ENCODE peak calls at places on chromosomes 6 and 20, in six cellular contexts. One of them, this sample, is unnamed. For H3K4me1, the result is how much of the 10 kb centered on the place peaks cover.

GRCh38 chr20:51461306-51461705 is 81.2 kb downstream of the NFATC2 start:
- DNase-seq in uterus: no peak
- DNase-seq in CD8-positive, alpha-beta T cell: no peak
- DNase-seq in tibial artery: no peak
- DNase-seq in lung: no peak
- DNase-seq in heart left ventricle: no peak
- DNase-seq in this sample: no peak

GRCh38 chr20:21225215-21225947 is 77.8 kb upstream of the XRN2 start:
- DNase-seq in tibial artery: no peak
- DNase-seq in CD8-positive, alpha-beta T cell: no peak
- DNase-seq in lung: no peak
- DNase-seq in heart left ventricle: no peak
- DNase-seq in uterus: no peak
- DNase-seq in this sample: no peak

GRCh38 chr6:10643214-10643641 is 51.2 kb downstream of the C6orf52 start:
- DNase-seq in tibial artery: no peak
- DNase-seq in lung: no peak
- DNase-seq in heart left ventricle: no peak
- DNase-seq in uterus: no peak
- DNase-seq in CD8-positive, alpha-beta T cell: no peak
- DNase-seq in this sample: no peak

GRCh38 chr20:57671662-57672061 is 38.2 kb downstream of the PMEPA1 start:
- DNase-seq in tibial artery: no peak
- DNase-seq in CD8-positive, alpha-beta T cell: no peak
- DNase-seq in uterus: no peak
- DNase-seq in lung: no peak
- DNase-seq in heart left ventricle: no peak
- DNase-seq in this sample: no peak

GRCh38 chr6:158909938-158910337 is 90.1 kb downstream of the RSPH3 start:
- DNase-seq in heart left ventricle: no peak
- DNase-seq in CD8-positive, alpha-beta T cell: no peak
- DNase-seq in tibial artery: no peak
- DNase-seq in uterus: no peak
- DNase-seq in lung: no peak
- DNase-seq in this sample: no peak

GRCh38 chr6:12203001-12203400 is 87.2 kb upstream of the EDN1 start:
- DNase-seq in CD8-positive, alpha-beta T cell: no peak
- DNase-seq in heart left ventricle: no peak
- DNase-seq in tibial artery: no peak
- DNase-seq in lung: no peak
- DNase-seq in uterus: no peak
- DNase-seq in this sample: no peak

GRCh38 chr20:7790189-7790588 is 150.1 kb downstream of the HAO1 start:
- DNase-seq in heart left ventricle: no peak
- DNase-seq in lung: no peak
- DNase-seq in CD8-positive, alpha-beta T cell: no peak
- DNase-seq in uterus: no peak
- DNase-seq in tibial artery: no peak
- DNase-seq in this sample: no peak

GRCh38 chr20:58702859-58703648 is 10.5 kb downstream of the NPEPL1 start:
- DNase-seq in CD8-positive, alpha-beta T cell: no peak
- DNase-seq in tibial artery: no peak
- DNase-seq in uterus: peak
- DNase-seq in heart left ventricle: no peak
- DNase-seq in lung: no peak
- DNase-seq in this sample: no peak

GRCh38 chr6:160031442-160031841 is 62.6 kb downstream of the IGF2R start:
- DNase-seq in CD8-positive, alpha-beta T cell: no peak
- DNase-seq in tibial artery: no peak
- DNase-seq in heart left ventricle: no peak
- DNase-seq in lung: peak
- DNase-seq in uterus: no peak
- DNase-seq in this sample: no peak

GRCh38 chr20:53894707-53895384 is 175.5 kb downstream of the BCAS1 start:
- DNase-seq in CD8-positive, alpha-beta T cell: no peak
- DNase-seq in uterus: no peak
- DNase-seq in lung: no peak
- DNase-seq in heart left ventricle: no peak
- DNase-seq in tibial artery: no peak
- DNase-seq in this sample: no peak

GRCh38 chr6:130525378-130525777 is 159.6 kb downstream of the TMEM200A start:
- DNase-seq in uterus: no peak
- DNase-seq in tibial artery: no peak
- DNase-seq in lung: no peak
- DNase-seq in CD8-positive, alpha-beta T cell: no peak
- DNase-seq in heart left ventricle: no peak
- DNase-seq in this sample: peak

GRCh38 chr6:2562721-2563120 is 188.0 kb downstream of the MYLK4 start:
- DNase-seq in lung: no peak
- DNase-seq in tibial artery: no peak
- DNase-seq in uterus: no peak
- DNase-seq in CD8-positive, alpha-beta T cell: no peak
- DNase-seq in heart left ventricle: peak
- DNase-seq in this sample: no peak

GRCh38 chr20:44704551-44704971 is 10.6 kb upstream of the CCN5 start:
- DNase-seq in tibial artery: no peak
- DNase-seq in uterus: no peak
- DNase-seq in CD8-positive, alpha-beta T cell: no peak
- DNase-seq in lung: no peak
- DNase-seq in heart left ventricle: no peak
- DNase-seq in this sample: no peak

GRCh38 chr6:105170066-105170465 is 9.7 kb downstream of the POPDC3 start:
- DNase-seq in CD8-positive, alpha-beta T cell: no peak
- DNase-seq in heart left ventricle: no peak
- DNase-seq in lung: no peak
- DNase-seq in tibial artery: no peak
- DNase-seq in uterus: no peak
- DNase-seq in this sample: no peak

GRCh38 chr6:28979679-28980078 is 25.4 kb downstream of the ZNF311 start:
- DNase-seq in CD8-positive, alpha-beta T cell: no peak
- DNase-seq in heart left ventricle: no peak
- DNase-seq in tibial artery: no peak
- DNase-seq in uterus: no peak
- DNase-seq in lung: no peak
- DNase-seq in this sample: no peak

DNA sequence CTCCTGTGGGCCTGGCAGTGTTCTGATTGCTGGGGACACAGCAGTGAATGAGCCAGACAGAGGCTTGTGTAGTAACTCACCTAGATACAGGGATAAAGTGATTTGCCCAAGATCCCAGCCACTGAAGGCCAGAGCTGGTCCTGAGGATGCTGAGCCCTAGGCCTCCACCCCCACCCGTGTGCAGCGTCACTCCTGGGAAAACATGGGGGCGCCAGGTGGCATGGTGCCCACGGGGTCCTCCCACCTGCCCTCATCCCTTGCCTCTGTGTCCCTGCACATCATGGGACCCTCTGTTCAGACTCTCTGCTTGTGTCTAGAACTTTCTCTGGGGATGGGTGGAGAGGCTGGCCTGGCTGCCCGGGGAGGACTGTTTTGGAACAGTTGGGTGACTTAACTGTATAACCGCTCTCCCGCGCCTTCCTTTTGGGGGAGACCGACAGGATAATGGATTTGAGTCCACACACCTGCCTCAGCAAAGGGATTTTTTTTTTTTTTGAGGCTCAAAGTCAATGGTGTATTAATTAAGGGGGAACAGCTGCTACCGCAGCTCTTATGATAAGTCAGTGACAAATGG is 19.6 kb downstream of the LEMD2 start:
- DNase-seq in tibial artery: no peak
- DNase-seq in lung: no peak
- DNase-seq in heart left ventricle: no peak
- DNase-seq in CD8-positive, alpha-beta T cell: no peak
- DNase-seq in uterus: no peak
- DNase-seq in this sample: no peak
- H3K27ac ChIP-seq in tibial artery: peak
- H3K27ac ChIP-seq in lung: no peak
- H3K27ac ChIP-seq in heart left ventricle: no peak
- H3K27ac ChIP-seq in CD8-positive, alpha-beta T cell: no peak
- H3K27ac ChIP-seq in uterus: no peak
- H3K27ac ChIP-seq in this sample: no peak

DNA sequence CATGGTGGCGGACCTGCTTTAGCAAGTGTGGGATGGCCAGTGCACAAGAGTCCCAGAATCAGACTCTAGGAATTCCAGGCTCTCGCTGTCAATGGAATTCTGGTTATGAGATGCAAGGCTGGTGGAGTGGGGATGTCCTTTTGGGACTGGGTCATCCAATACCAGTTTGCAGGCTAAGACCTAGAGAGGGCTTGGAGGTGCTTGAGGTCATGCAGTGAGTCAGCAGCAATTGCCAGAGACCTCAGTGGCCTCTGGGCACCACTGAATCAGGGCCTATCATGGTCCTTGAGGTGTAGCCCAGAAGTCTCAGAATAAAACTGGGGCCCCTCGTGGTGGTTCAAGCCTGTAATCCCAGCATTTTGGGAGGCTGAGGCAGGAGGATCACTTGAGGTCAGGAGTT is 1.4 kb upstream of the SCRT2 start:
- DNase-seq in uterus: no peak
- DNase-seq in lung: no peak
- DNase-seq in heart left ventricle: no peak
- DNase-seq in CD8-positive, alpha-beta T cell: no peak
- DNase-seq in tibial artery: no peak
- DNase-seq in this sample: no peak
- H3K4me3 ChIP-seq in uterus: no peak
- H3K4me3 ChIP-seq in lung: no peak
- H3K4me3 ChIP-seq in heart left ventricle: no peak
- H3K4me3 ChIP-seq in CD8-positive, alpha-beta T cell: no peak
- H3K4me3 ChIP-seq in tibial artery: no peak
- H3K4me3 ChIP-seq in this sample: no peak

DNA sequence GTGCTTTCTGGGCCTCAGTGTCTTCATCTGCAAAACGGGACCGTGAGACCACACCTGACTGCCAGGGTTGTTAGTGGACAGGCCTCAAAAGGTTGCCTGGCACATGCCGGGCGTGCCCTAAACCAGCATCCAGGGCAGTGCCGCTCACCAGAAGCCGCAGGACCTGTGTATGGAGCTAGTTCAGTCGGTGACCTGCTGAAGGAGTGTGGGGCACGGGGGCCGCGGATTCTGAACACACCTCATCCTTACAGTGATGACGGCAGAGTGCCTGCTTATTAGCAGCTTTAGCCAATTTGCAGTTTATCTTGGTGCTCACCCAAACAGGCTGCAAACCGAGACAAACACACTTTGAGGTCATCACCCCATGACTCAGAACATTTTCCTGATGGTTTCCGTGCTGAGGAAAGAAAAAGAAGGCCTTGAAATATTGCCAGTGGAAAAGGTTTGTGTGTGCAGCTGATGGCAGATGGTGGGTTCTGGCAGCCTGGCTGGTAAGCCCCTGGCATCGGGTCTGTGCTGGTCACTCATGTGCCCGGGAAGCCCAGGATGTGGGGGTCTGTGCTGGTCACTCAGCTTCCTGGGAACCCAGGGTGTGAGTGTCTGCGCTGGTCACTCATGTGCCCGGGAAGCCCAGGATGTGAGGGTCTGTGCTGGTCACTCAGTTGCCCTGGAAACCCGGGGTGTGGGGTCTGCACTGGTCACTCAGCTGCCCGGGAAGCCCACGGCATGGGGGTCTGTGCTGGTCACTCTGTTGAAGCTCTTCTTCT is 153.8 kb downstream of the ERMARD start:
- DNase-seq in tibial artery: peak
- DNase-seq in heart left ventricle: no peak
- DNase-seq in lung: peak
- DNase-seq in CD8-positive, alpha-beta T cell: no peak
- DNase-seq in uterus: peak
- DNase-seq in this sample: no peak
- H3K4me1 ChIP-seq in tibial artery: under half
- H3K4me1 ChIP-seq in heart left ventricle: under half
- H3K4me1 ChIP-seq in lung: under half
- H3K4me1 ChIP-seq in CD8-positive, alpha-beta T cell: under half
- H3K4me1 ChIP-seq in uterus: under half
- H3K4me1 ChIP-seq in this sample: under half

GRCh38 chr6:168575346-168576098 is 134.5 kb downstream of the SMOC2 start:
- DNase-seq in heart left ventricle: no peak
- DNase-seq in tibial artery: no peak
- DNase-seq in lung: no peak
- DNase-seq in CD8-positive, alpha-beta T cell: no peak
- DNase-seq in uterus: no peak
- DNase-seq in this sample: no peak
- H3K27ac ChIP-seq in heart left ventricle: no peak
- H3K27ac ChIP-seq in tibial artery: peak
- H3K27ac ChIP-seq in lung: no peak
- H3K27ac ChIP-seq in CD8-positive, alpha-beta T cell: no peak
- H3K27ac ChIP-seq in uterus: peak
- H3K27ac ChIP-seq in this sample: no peak

DNA sequence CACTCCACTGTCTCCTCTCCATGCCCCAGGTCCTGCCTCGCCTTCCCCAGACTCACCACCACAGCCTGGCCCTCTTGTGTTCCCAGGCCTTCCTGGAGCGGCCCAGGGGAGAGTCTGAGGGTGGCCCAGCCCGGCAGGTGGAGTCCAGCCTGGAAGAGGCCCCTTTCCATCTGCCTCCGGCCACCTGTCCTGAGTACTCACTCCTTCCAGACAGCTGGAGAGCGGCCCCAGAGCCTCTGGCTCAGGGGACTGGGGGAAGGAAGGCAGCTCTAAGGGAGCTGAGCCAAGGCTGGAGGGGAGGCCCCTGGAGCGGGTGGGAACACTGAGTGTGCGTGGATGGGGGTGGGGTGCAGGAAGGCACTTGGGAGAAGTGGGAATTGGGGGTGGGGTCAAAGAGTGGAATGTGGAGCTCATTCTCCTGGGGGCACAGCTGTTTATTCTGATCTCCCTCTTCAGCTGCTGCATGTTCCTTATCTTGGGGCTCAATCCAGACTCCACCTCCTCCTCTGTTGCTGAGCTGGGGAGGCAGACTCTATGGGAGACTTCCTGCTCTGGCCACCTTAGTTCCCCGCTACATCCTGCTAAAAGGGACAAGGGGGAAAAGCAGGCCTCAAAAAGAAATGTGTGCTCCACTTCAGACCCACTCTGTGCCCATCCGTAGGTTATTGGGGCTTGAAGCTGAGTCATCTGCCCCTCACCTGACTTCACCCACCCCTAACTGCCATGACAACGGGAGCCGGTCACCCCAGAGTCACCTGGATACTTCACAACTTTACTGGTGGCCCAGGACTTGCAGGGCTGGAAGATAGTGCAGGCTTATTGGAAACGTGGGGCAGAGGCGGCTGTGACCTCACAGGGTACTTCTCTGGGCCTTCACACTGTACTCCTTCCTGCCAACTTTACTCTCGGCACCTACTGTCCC is 19.5 kb upstream of the TAF8 start:
- DNase-seq in tibial artery: no peak
- DNase-seq in uterus: no peak
- DNase-seq in heart left ventricle: peak
- DNase-seq in CD8-positive, alpha-beta T cell: no peak
- DNase-seq in lung: peak
- DNase-seq in this sample: no peak
- H3K4me3 ChIP-seq in tibial artery: no peak
- H3K4me3 ChIP-seq in uterus: no peak
- H3K4me3 ChIP-seq in heart left ventricle: no peak
- H3K4me3 ChIP-seq in CD8-positive, alpha-beta T cell: peak
- H3K4me3 ChIP-seq in lung: no peak
- H3K4me3 ChIP-seq in this sample: no peak